ENCODE peak calls at places on chromosomes 2 and 18, in six cellular contexts. T is K562, D is uterus, Y is esophagus squamous epithelium, G is HCT116, W is suprapubic skin. F is an unnamed sample. For H3K4me1, the result is how much of the 10 kb centered on the place peaks cover.

GRCh38 chr2:98175811-98176210 is 88.8 kb downstream of the VWA3B start:
- DNase-seq in W (no peak), D (no peak), T (no peak), Y (no peak), G (peak), F (no peak)

GRCh38 chr2:221018262-221018661 is 553.8 kb downstream of the EPHA4 start:
- DNase-seq in G (no peak), T (no peak), W (no peak), D (no peak), Y (no peak), F (no peak)

GRCh38 chr2:234290671-234291070 is 206.2 kb downstream of the ARL4C start:
- DNase-seq in D (no peak), G (no peak), Y (no peak), W (no peak), T (no peak), F (peak)

GRCh38 chr18:28541276-28541930 is 364.5 kb upstream of the CDH2 start:
- DNase-seq in W (no peak), Y (no peak), D (no peak), T (no peak), G (no peak), F (no peak)

GRCh38 chr2:9565436-9566153 is 10.0 kb upstream of the ADAM17 start:
- DNase-seq in D (peak), G (peak), T (no peak), Y (no peak), W (peak), F (peak)

GRCh38 chr18:65753520-65753919 is 2.7 kb downstream of the CDH7 start:
- DNase-seq in W (no peak), T (no peak), D (no peak), G (no peak), Y (no peak), F (peak)

GRCh38 chr2:133667-134593 is 87.6 kb upstream of the FAM110C start:
- DNase-seq in D (no peak), G (no peak), Y (no peak), T (no peak), W (no peak), F (no peak)

GRCh38 chr2:9739508-9739907 is 103.8 kb upstream of the TAF1B start:
- DNase-seq in G (no peak), Y (no peak), D (peak), W (peak), T (no peak), F (peak)

GRCh38 chr2:28870146-28870891 is at the start of gene TRMT61B:
- DNase-seq in D (peak), G (peak), Y (peak), W (peak), T (peak), F (peak)

GRCh38 chr2:54083021-54083420 is 32.4 kb upstream of the ACYP2 start:
- DNase-seq in T (no peak), D (no peak), Y (no peak), W (no peak), G (no peak), F (no peak)

GRCh38 chr2:198471291-198471690 is 666.9 kb downstream of the PLCL1 start:
- DNase-seq in Y (no peak), G (no peak), W (no peak), T (no peak), D (no peak), F (no peak)

GRCh38 chr2:60441791-60442190 is 111.7 kb downstream of the BCL11A start:
- DNase-seq in G (no peak), W (no peak), T (no peak), Y (no peak), D (no peak), F (no peak)

GRCh38 chr18:23857756-23858155 is 156.8 kb upstream of the TTC39C start:
- DNase-seq in T (no peak), D (no peak), G (no peak), W (no peak), Y (no peak), F (no peak)

GRCh38 chr2:34368304-34368703 is 769.2 kb upstream of the FAM98A start:
- DNase-seq in Y (no peak), T (no peak), W (no peak), G (no peak), D (no peak), F (no peak)

GRCh38 chr2:46284260-46284659 is 12.9 kb upstream of the EPAS1 start:
- DNase-seq in D (no peak), G (no peak), T (no peak), Y (no peak), W (no peak), F (no peak)

GRCh38 chr2:231680992-231681852 is 27.1 kb upstream of the PTMA start:
- DNase-seq in W (peak), G (no peak), D (peak), Y (no peak), T (peak), F (peak)

GRCh38 chr2:149332364-149332763 is 2.0 kb downstream of the LYPD6 start:
- DNase-seq in Y (no peak), W (no peak), G (no peak), D (no peak), T (no peak), F (no peak)

GRCh38 chr18:63138469-63139340 is 180.9 kb downstream of the BCL2 start:
- DNase-seq in W (no peak), D (no peak), Y (no peak), T (no peak), G (no peak), F (no peak)

GRCh38 chr2:76019130-76019529 is 308.4 kb upstream of the GCFC2 start:
- DNase-seq in G (no peak), D (no peak), Y (no peak), W (no peak), T (no peak), F (no peak)

GRCh38 chr2:58571181-58571852 is 330.2 kb upstream of the FANCL start:
- DNase-seq in T (peak), D (no peak), G (peak), Y (no peak), W (no peak), F (peak)

GRCh38 chr18:22152093-22152492 is 17.3 kb upstream of the GATA6 start:
- DNase-seq in G (no peak), Y (no peak), T (no peak), W (no peak), D (no peak), F (no peak)

GRCh38 chr2:233252227-233252626 is 754 bp downstream of the ATG16L1 start:
- DNase-seq in T (no peak), Y (no peak), D (no peak), W (no peak), G (no peak), F (no peak)

GRCh38 chr2:144514731-144515424 is 5.0 kb downstream of the ZEB2 start:
- DNase-seq in Y (no peak), W (no peak), D (no peak), T (no peak), G (no peak), F (no peak)

GRCh38 chr18:45843019-45843418 is 17.5 kb downstream of the SIGLEC15 start:
- DNase-seq in D (no peak), G (no peak), W (no peak), Y (no peak), T (no peak), F (no peak)

GRCh38 chr18:77127769-77128671 is 4.6 kb downstream of the MBP start:
- DNase-seq in Y (no peak), T (no peak), D (no peak), G (no peak), W (peak), F (no peak)

GRCh38 chr2:60303685-60304084 is 249.8 kb downstream of the BCL11A start:
- DNase-seq in D (no peak), Y (no peak), W (no peak), T (no peak), G (no peak), F (no peak)

GRCh38 chr2:188244383-188244782 is 47.3 kb upstream of the GULP1 start:
- DNase-seq in T (no peak), W (no peak), Y (no peak), G (no peak), D (no peak), F (no peak)

GRCh38 chr18:22106536-22107292 is 62.7 kb upstream of the GATA6 start:
- DNase-seq in W (no peak), G (no peak), Y (no peak), D (no peak), T (peak), F (no peak)

GRCh38 chr2:205680067-205680466 is 2.2 kb upstream of the NRP2 start:
- DNase-seq in G (peak), T (peak), W (no peak), Y (no peak), D (peak), F (peak)

GRCh38 chr18:47999801-48000248 is 69.4 kb upstream of the SMAD2 start:
- DNase-seq in G (no peak), Y (no peak), W (no peak), T (no peak), D (no peak), F (peak)

GRCh38 chr18:47993409-47993808 is 63.0 kb upstream of the SMAD2 start:
- DNase-seq in G (no peak), D (no peak), W (no peak), Y (no peak), T (no peak), F (no peak)

GRCh38 chr18:47992903-47993302 is 62.4 kb upstream of the SMAD2 start:
- DNase-seq in D (no peak), G (no peak), W (no peak), T (no peak), Y (no peak), F (no peak)

GRCh38 chr18:47997338-47997780 is 66.9 kb upstream of the SMAD2 start:
- DNase-seq in D (no peak), W (no peak), T (peak), G (no peak), Y (no peak), F (peak)

GRCh38 chr18:47996091-47996541 is 65.7 kb upstream of the SMAD2 start:
- DNase-seq in W (no peak), Y (no peak), G (no peak), D (no peak), T (no peak), F (no peak)
- H3K4me1 ChIP-seq in W (under half), Y (under half), G (under half), D (under half), T (under half), F (under half)

GRCh38 chr2:168455692-168456525 is at the start of gene CERS6:
- DNase-seq in Y (peak), T (peak), G (peak), W (peak), D (peak), F (peak)
- TF ChIP-seq POLR2A in Y (peak), T (peak), G (peak), W (no peak), D (peak), F (peak)

DNA sequence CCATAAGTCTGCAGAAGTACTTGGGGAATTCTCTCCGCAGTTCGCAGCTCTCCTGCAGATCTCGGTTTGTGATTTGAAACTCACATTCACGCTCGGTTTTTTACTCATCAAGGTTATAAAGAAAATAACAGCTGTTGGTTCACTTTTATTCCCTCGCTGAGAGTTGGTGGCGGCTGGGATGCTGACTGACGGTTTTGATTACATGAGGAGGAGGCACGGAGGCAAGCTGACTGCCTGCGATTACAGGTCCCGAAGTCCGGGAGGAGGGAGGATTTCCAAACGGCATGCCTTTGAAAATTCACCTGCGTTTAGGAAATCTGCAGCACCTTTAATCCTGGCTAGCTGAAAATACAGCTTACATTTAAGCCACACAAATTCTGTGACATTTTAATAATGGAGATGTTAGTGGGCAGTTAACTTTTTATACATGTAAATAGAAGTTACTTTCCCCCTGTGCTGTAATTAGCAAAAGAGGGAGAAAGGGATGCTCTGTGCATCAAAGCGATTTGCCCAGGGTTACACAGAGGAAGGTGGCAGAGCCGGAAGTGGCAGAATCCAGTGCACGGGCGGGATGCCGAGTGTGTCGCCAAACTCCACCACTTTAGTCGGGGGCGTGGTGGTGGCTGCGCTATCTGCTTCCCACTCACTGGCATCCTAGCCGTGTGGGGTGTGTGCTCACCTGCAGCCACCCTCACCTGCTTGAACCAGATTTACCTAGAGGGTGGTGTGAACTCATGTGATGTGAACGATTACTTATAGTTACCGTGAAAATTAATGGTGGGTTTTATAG is 14.7 kb downstream of the AGAP1 start:
- DNase-seq in G (no peak), T (no peak), Y (no peak), D (no peak), W (no peak), F (no peak)
- H3K4me1 ChIP-seq in G (half or more), T (under half), Y (under half), D (under half), W (under half), F (under half)

DNA sequence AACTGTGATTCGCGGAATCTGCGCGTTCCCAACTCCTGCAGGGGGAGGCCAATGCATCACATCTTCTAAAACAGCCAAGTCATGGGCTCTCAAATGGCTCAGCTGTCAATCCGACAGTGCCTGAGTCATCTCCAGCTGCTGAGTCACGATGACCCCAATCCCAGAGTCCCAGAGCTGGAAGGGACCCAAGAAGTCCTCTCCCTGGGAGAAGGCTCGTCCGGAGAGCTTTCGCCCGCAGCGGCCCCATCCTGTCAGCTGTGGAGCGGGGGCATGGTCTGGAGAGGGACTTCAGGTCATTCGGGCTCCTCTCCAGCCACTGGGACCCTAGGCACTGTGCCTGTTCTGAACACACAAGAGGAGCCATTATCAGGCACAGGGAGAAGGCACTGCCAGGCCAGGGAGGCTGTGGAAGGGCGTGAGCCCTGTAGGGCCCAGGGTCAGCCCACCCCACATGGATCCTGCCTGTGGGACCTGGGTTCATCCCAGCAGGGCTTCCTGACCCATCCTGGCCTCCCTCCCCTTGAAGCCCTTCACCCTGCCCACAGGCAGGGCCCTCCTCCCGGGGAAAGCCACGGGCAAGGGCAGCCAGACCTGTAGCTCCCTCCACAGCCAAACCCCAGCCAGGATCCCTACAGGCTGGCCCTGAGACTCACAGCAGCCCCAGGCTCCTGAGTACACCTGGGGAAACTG is 47.6 kb upstream of the GPC1 start:
- DNase-seq in Y (no peak), G (peak), T (peak), W (no peak), D (peak), F (peak)
- TF ChIP-seq POLR2A in Y (no peak), G (no peak), T (no peak), W (no peak), D (no peak), F (no peak)

DNA sequence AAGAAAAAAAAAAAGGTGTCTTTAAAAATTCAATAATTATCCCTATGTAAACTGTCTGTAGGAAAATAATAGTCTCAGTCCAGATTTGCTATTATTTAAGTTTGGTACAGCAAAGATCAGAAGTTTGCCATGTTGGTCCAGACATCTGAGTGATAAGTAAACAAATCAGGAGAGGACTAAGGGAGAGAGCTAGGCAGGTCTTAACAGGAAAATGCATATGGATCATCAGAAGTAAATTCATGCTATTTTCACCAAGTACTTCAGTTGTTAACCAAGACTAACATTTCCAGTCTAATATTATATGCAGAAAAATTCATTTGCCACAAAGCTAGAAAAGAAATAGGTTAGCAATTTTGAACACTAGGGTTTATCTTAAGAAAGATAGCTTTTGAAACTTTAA is 95.0 kb upstream of the STK17B start:
- DNase-seq in T (no peak), D (no peak), G (no peak), Y (no peak), W (no peak), F (no peak)
- H3K4me1 ChIP-seq in T (under half), D (under half), G (under half), Y (under half), W (under half), F (under half)

DNA sequence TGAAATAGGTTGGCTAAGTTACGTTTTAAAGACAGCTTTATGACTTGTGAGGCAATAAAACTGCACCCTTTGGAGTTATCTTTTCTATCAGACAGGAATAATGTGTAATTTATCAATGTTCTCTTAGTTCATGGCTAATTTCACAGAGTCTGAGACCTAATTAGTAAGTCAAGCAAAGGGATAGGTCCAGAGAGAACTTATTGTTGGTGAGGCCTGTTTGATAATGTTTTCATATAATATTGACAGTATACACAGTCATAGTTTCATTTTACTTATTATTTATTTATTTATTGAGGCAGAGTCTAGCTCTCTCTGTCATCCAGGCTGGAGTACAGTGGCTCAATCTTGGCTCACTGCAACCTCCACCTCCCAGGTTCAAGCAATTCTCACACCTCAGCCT is 1.9 kb upstream of the IL36RN start:
- DNase-seq in W (no peak), T (no peak), D (no peak), Y (no peak), G (no peak), F (no peak)
- TF ChIP-seq POLR2A in W (no peak), T (no peak), D (no peak), Y (no peak), G (no peak), F (no peak)

DNA sequence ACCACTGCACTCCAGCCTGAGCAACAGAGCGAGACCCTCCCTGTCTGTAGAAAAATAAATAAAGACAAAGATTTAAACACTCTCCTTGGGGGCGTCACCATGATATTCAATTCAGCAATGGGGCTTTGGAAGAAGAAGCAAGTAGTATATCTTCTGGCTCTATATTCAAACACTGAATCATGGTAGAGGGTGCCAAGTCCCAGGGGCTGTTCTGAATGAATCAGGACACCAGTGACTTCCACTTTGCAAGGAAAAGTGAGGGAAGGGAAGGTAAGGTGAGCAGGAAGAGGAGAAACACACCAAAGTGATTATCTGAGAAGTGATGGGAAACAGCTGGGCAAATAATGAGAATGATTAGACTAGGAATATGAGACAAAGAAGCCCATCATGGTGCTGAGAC is 80.5 kb downstream of the AAK1 start:
- DNase-seq in G (no peak), Y (no peak), T (no peak), D (no peak), W (no peak), F (no peak)
- H3K4me1 ChIP-seq in G (under half), Y (under half), T (under half), D (under half), W (under half), F (under half)

DNA sequence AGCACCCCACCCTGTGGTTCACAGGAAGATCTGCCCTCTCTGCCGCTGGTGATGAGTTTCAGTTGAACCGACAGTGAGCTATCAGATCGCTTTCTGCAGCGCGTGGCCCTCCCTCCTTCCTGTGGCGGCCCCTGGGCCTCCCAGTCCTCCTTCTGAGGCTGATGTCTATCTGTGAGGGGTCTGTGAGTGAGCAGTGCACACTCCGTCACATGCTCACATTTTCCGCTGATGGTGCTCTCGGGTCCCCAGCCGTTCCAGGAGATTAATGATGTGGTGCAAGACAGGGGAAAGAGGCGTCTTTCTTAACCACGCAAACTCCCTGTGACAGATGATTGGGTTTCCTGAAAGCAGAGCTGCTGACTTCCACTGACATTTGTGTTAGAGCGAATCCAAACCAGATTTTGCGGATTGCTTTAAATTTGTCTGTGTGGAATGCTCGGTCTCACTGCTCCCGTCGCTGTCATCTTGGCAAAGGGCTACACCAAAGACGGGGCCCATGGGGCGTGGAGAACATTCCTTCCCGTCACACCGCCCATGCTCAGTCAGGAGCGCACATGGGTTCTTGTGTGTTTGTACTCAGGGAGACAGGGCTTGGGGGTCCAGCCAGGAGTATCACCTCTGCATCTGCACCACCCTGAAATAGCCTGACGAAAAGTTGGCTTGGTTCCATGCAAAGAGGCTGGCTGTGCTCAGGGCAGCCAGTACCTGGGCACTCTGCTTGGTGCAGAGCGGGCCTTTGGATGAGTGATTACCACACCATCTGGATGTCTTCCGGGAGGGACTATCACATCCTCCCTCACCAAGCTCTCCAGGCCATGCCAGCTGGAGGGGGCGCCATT is 154.7 kb upstream of the HS6ST1 start:
- DNase-seq in T (no peak), W (peak), G (no peak), D (no peak), Y (no peak), F (peak)
- TF ChIP-seq POLR2A in T (no peak), W (no peak), G (no peak), D (no peak), Y (no peak), F (no peak)

GRCh38 chr2:238700506-238701050 is 147.3 kb upstream of the TWIST2 start:
- DNase-seq in W (no peak), Y (no peak), G (no peak), T (no peak), D (no peak), F (no peak)
- H3K4me1 ChIP-seq in W (under half), Y (under half), G (under half), T (under half), D (under half), F (under half)